ENCODE peak calls at places on chromosome 17, in eight cellular contexts. Z, U, K, D, V, Y, T and W are unnamed samples.

GRCh38 chr17:74431568-74432483 is at the start of gene GPRC5C:
- DNase-seq in V (peak; percentile 55), K (no peak), D (peak; percentile 93), U (peak; percentile 76), Y (peak; percentile 90), T (peak; percentile 92), Z (peak; percentile 52), W (no peak)

GRCh38 chr17:49738456-49739163 is 25.3 kb downstream of the FAM117A start:
- DNase-seq in V (no peak), T (peak; percentile 48), Y (no peak), D (no peak), Z (no peak), K (no peak), U (no peak), W (no peak)

GRCh38 chr17:82414548-82415281 is 3.4 kb upstream of the HEXD start:
- DNase-seq in K (no peak), U (peak; percentile 68), D (peak; percentile 86), Y (peak; percentile 48), V (no peak), Z (peak; percentile 61), T (peak; percentile 80), W (no peak)

GRCh38 chr17:62968445-62968923 is 2.4 kb downstream of the TANC2 start:
- DNase-seq in V (no peak), U (peak; percentile 94), D (no peak), T (no peak), Y (peak; percentile 86), Z (peak; percentile 81), K (peak; percentile 78), W (peak; percentile 72)

GRCh38 chr17:79150799-79151198 is 76.2 kb downstream of the ENGASE start:
- DNase-seq in D (no peak), Y (no peak), V (no peak), Z (no peak), K (no peak), T (no peak), U (no peak), W (no peak)

GRCh38 chr17:79985951-79986391 is 49.7 kb downstream of the TBC1D16 start:
- DNase-seq in V (no peak), Z (no peak), U (no peak), T (no peak), K (no peak), Y (no peak), D (no peak), W (no peak)

GRCh38 chr17:48995871-48996695 is 1.1 kb upstream of the IGF2BP1 start:
- DNase-seq in D (no peak), U (no peak), K (no peak), Y (no peak), Z (no peak), V (no peak), T (no peak), W (no peak)

GRCh38 chr17:44921122-44921882 is 6.0 kb upstream of the GFAP start:
- DNase-seq in V (no peak), Z (no peak), T (no peak), Y (no peak), D (peak; percentile 41), K (no peak), U (no peak), W (no peak)

GRCh38 chr17:59565959-59566324 is 532 bp downstream of the DHX40 start:
- DNase-seq in V (no peak), K (peak; percentile 49), Y (peak; percentile 73), T (peak; percentile 72), Z (peak; percentile 76), U (peak; percentile 81), D (peak; percentile 66), W (peak; percentile 43)

GRCh38 chr17:69711504-69711903 is 297.0 kb downstream of the MAP2K6 start:
- DNase-seq in K (no peak), U (no peak), V (no peak), Z (no peak), T (no peak), Y (no peak), D (no peak), W (no peak)

GRCh38 chr17:63698886-63699637 is 863 bp downstream of the LIMD2 start:
- DNase-seq in V (no peak), D (peak; percentile 84), Z (peak; percentile 95), T (no peak), Y (no peak), K (no peak), U (no peak), W (no peak)

GRCh38 chr17:14997290-14997689 is 267.8 kb downstream of the PMP22 start:
- DNase-seq in U (no peak), T (no peak), K (no peak), V (no peak), Y (no peak), Z (no peak), D (no peak), W (no peak)

GRCh38 chr17:43766413-43767052 is 7.9 kb upstream of the SOST start:
- DNase-seq in D (peak; percentile 81), T (peak; percentile 63), Y (no peak), K (no peak), V (peak; percentile 58), Z (peak; percentile 46), U (peak; percentile 62), W (no peak)

GRCh38 chr17:46193626-46194392 is 580 bp upstream of the KANSL1 start:
- DNase-seq in Z (peak; percentile 98), V (peak; percentile 91), T (peak; percentile 98), K (peak; percentile 70), Y (peak; percentile 91), U (peak; percentile 98), D (peak; percentile 98), W (no peak)
- TF ChIP-seq CTCF in Z (no peak), V (no peak), T (peak; percentile 3), K (no peak), Y (no peak), U (peak; percentile 11), D (peak; percentile 4), W (no peak)

GRCh38 chr17:34656801-34657200 is 77.4 kb downstream of the TMEM132E start:
- DNase-seq in U (no peak), Z (no peak), K (no peak), T (no peak), Y (no peak), D (no peak), V (no peak), W (no peak)
- H3K4me3 ChIP-seq in U (no peak overlapping the region), Z (no peak overlapping the region), K (no peak overlapping the region), T (no peak overlapping the region), Y (no peak overlapping the region), D (no peak overlapping the region), V (no peak overlapping the region), W (no peak overlapping the region)

GRCh38 chr17:80986046-80986445 is 5.6 kb upstream of the CHMP6 start:
- DNase-seq in U (no peak), Y (no peak), T (no peak), D (no peak), Z (no peak), V (no peak), K (no peak), W (no peak)
- TF ChIP-seq CTCF in U (no peak), Y (no peak), T (no peak), D (no peak), Z (no peak), V (no peak), K (no peak), W (no peak)

DNA sequence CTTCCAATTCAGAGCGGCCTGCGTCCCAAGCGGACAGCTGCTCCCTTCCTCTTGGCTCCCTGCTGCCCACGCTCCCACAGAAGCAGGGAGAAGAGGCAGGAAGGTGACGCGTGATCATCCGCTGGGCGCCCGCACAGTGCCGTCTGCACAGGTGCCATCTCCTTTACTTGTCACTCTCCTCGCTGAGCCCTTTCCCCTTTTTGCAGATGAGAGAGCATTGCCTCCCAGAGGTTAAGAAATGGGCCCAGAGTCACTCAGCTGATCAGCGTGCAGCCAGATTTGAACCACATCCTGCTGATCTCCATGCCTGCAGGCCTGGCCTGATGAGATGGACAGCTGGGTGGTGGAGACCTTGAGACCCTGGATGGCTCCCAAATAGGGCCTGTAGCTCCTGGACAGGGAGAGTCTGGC is 299.8 kb downstream of the SEC14L1 start:
- DNase-seq in Z (peak; percentile 86), K (no peak), Y (no peak), T (no peak), U (no peak), V (no peak), D (no peak), W (no peak)
- H3K4me3 ChIP-seq in Z (peak overlapping the region; percentile 33), K (no peak overlapping the region), Y (no peak overlapping the region), T (no peak overlapping the region), U (no peak overlapping the region), V (no peak overlapping the region), D (no peak overlapping the region), W (no peak overlapping the region)

GRCh38 chr17:1169471-1169908 is 10.3 kb downstream of the ABR start:
- DNase-seq in Z (no peak), Y (no peak), D (no peak), K (no peak), V (no peak), U (no peak), T (no peak), W (no peak)

GRCh38 chr17:1171953-1172352 is 7.8 kb downstream of the ABR start:
- DNase-seq in D (no peak), T (no peak), Z (no peak), V (no peak), U (no peak), Y (no peak), K (no peak), W (no peak)

GRCh38 chr17:1168537-1169234 is 11.1 kb downstream of the ABR start:
- DNase-seq in T (no peak), U (no peak), V (no peak), K (no peak), Z (no peak), D (no peak), Y (no peak), W (no peak)

GRCh38 chr17:1169913-1170312 is 9.9 kb downstream of the ABR start:
- DNase-seq in U (no peak), V (no peak), Z (no peak), Y (no peak), T (no peak), D (no peak), K (no peak), W (no peak)

GRCh38 chr17:1170739-1171138 is 9.0 kb downstream of the ABR start:
- DNase-seq in T (no peak), D (no peak), Z (no peak), K (no peak), V (no peak), U (no peak), Y (no peak), W (no peak)
- TF ChIP-seq CTCF in T (no peak), D (peak; percentile 23), Z (peak; percentile 28), K (peak; percentile 25), V (no peak), U (no peak), Y (peak; percentile 10), W (no peak)

GRCh38 chr17:1485748-1486376 is 6.6 kb downstream of the MYO1C start:
- DNase-seq in K (no peak), Z (peak; percentile 69), D (peak; percentile 87), Y (peak; percentile 26), U (peak; percentile 57), V (no peak), T (peak; percentile 81), W (no peak)
- H3K4me3 ChIP-seq in K (peak overlapping the region; percentile 77), Z (peak overlapping the region; percentile 72), D (peak overlapping the region; percentile 67), Y (peak overlapping the region; percentile 61), U (peak overlapping the region; percentile 55), V (peak overlapping the region; percentile 79), T (peak overlapping the region; percentile 55), W (peak overlapping the region; percentile 80)